ENCODE peak calls at places on chromosomes 3 and 15, in ten cellular contexts. I is Calu3; D is A549; M is NCI-H1436; N is stimulated activated CD8-positive, alpha-beta memory T cell treated with anti-CD3 and anti-CD28 coated beads, Interleukin-15, amount 100 ng/mL, for 1 hour; U is activated CD4-positive, alpha-beta T cell treated with anti-CD3 and anti-CD28 coated beads, Interleukin-2, amount 50 U/mL, for 4 hours; T is NCI-H1417; H is activated T-helper 1 cell treated with Interleukin-2 at 50 U/mL for 16 hours; O is fibroblast of gingiva; G is lower leg skin. L is an unnamed sample.

GRCh38 chr3:12046406-12046805 is 42.2 kb downstream of the SYN2 start:
- DNase-seq in I (peak; percentile 4), D (peak; percentile 6), M (no peak), N (no peak), U (no peak), T (peak; percentile 1), H (no peak), O (no peak), G (no peak), L (no peak)

GRCh38 chr15:34853001-34853758 is 57.8 kb upstream of the ACTC1 start:
- DNase-seq in I (no peak), D (peak; percentile 10), M (no peak), N (no peak), U (no peak), T (no peak), H (no peak), O (peak; percentile 92), G (no peak), L (no peak)

GRCh38 chr3:67870477-67870876 is 216.1 kb upstream of the SUCLG2 start:
- DNase-seq in I (no peak), D (no peak), M (no peak), N (no peak), U (no peak), T (no peak), H (no peak), O (no peak), G (no peak), L (no peak)

GRCh38 chr3:55061619-55062018 is 133.8 kb upstream of the LRTM1 start:
- DNase-seq in I (no peak), D (no peak), M (no peak), N (no peak), U (no peak), T (no peak), H (no peak), O (no peak), G (no peak), L (no peak)

GRCh38 chr15:61115679-61116078 is 113.4 kb downstream of the RORA start:
- DNase-seq in I (no peak), D (no peak), M (no peak), N (no peak), U (no peak), T (no peak), H (no peak), O (no peak), G (no peak), L (no peak)

GRCh38 chr3:45137656-45138181 is 8.5 kb downstream of the CDCP1 start:
- DNase-seq in I (peak; percentile 38), D (no peak), M (no peak), N (no peak), U (no peak), T (peak; percentile 3), H (no peak), O (peak; percentile 89), G (no peak), L (no peak)

GRCh38 chr3:32340039-32340438 is 51.6 kb upstream of the CMTM7 start:
- DNase-seq in I (peak; percentile 13), D (peak; percentile 61), M (peak; percentile 3), N (no peak), U (no peak), T (peak; percentile 16), H (no peak), O (peak; percentile 24), G (no peak), L (peak; percentile 44)

GRCh38 chr3:120469440-120470415 is 18.9 kb upstream of the FSTL1 start:
- DNase-seq in I (peak; percentile 70), D (peak; percentile 44), M (no peak), N (no peak), U (no peak), T (no peak), H (no peak), O (no peak), G (no peak), L (no peak)

GRCh38 chr3:157981819-157982218 is 124.4 kb downstream of the SHOX2 start:
- DNase-seq in I (no peak), D (peak; percentile 9), M (no peak), N (no peak), U (no peak), T (no peak), H (no peak), O (no peak), G (no peak), L (no peak)

GRCh38 chr15:41950127-41950483 is 22.3 kb downstream of the EHD4 start:
- DNase-seq in I (no peak), D (no peak), M (no peak), N (no peak), U (no peak), T (no peak), H (no peak), O (no peak), G (no peak), L (no peak)

GRCh38 chr3:127544151-127544805 is 46.3 kb downstream of the TPRA1 start:
- DNase-seq in I (peak; percentile 92), D (peak; percentile 70), M (peak; percentile 70), N (peak; percentile 37), U (peak; percentile 59), T (peak; percentile 75), H (peak; percentile 37), O (peak; percentile 50), G (peak; percentile 54), L (peak; percentile 84)

GRCh38 chr15:29736012-29736744 is 86.1 kb downstream of the TJP1 start:
- DNase-seq in I (no peak), D (no peak), M (no peak), N (no peak), U (no peak), T (no peak), H (no peak), O (no peak), G (no peak), L (no peak)

GRCh38 chr3:33936921-33937210 is 138.4 kb downstream of the PDCD6IP start:
- DNase-seq in I (no peak), D (no peak), M (no peak), N (no peak), U (no peak), T (peak; percentile 66), H (no peak), O (no peak), G (no peak), L (no peak)

GRCh38 chr15:75904241-75904631 is 558 bp downstream of the FBXO22 start:
- DNase-seq in I (peak; percentile 54), D (peak; percentile 59), M (no peak), N (no peak), U (peak; percentile 10), T (peak; percentile 91), H (no peak), O (peak; percentile 16), G (no peak), L (no peak)

GRCh38 chr3:159828542-159828943 is 160.1 kb upstream of the IL12A start:
- DNase-seq in I (no peak), D (peak; percentile 54), M (peak; percentile 59), N (no peak), U (no peak), T (peak; percentile 38), H (no peak), O (peak; percentile 79), G (no peak), L (peak; percentile 72)

GRCh38 chr3:78221796-78222195 is 1181.9 kb downstream of the ROBO2 start:
- DNase-seq in I (peak; percentile 4), D (no peak), M (no peak), N (no peak), U (no peak), T (no peak), H (no peak), O (no peak), G (no peak), L (no peak)

GRCh38 chr3:47117803-47118364 is 46.0 kb downstream of the SETD2 start:
- DNase-seq in I (no peak), D (no peak), M (no peak), N (no peak), U (no peak), T (no peak), H (no peak), O (no peak), G (no peak), L (peak; percentile 23)

GRCh38 chr3:21169858-21170257 is 581.2 kb downstream of the ZNF385D start:
- DNase-seq in I (no peak), D (no peak), M (no peak), N (no peak), U (no peak), T (no peak), H (no peak), O (no peak), G (no peak), L (no peak)

GRCh38 chr3:187296058-187296457 is 4.5 kb upstream of the MASP1 start:
- DNase-seq in I (no peak), D (no peak), M (no peak), N (no peak), U (no peak), T (no peak), H (no peak), O (peak; percentile 69), G (no peak), L (no peak)

GRCh38 chr3:82802501-82802900 is 1041.1 kb upstream of the GBE1 start:
- DNase-seq in I (no peak), D (no peak), M (no peak), N (no peak), U (no peak), T (no peak), H (no peak), O (no peak), G (no peak), L (no peak)

GRCh38 chr15:74543583-74543982 is 2.6 kb downstream of the ARID3B start:
- DNase-seq in I (no peak), D (no peak), M (no peak), N (no peak), U (peak; percentile 15), T (no peak), H (no peak), O (no peak), G (no peak), L (no peak)

GRCh38 chr3:30611613-30612421 is 5.4 kb downstream of the TGFBR2 start:
- DNase-seq in I (no peak), D (peak; percentile 73), M (no peak), N (no peak), U (no peak), T (no peak), H (no peak), O (peak; percentile 27), G (no peak), L (no peak)